ENCODE peak calls at places on chromosome 3, in six cellular contexts. K, F, N, L, U and D are unnamed samples.

GRCh38 chr3:163601426-163601825 is 1476.9 kb downstream of the SI start:
- DNase-seq in L (no peak), U (no peak), N (no peak), F (no peak), K (no peak), D (no peak)

GRCh38 chr3:88003115-88003755 is 55.6 kb downstream of the CGGBP1 start:
- DNase-seq in L (no peak), F (no peak), K (no peak), N (peak; percentile 63), U (no peak), D (peak; percentile 15)

GRCh38 chr3:147367676-147368075 is 38.7 kb downstream of the ZIC4 start:
- DNase-seq in L (no peak), U (no peak), K (no peak), N (no peak), F (no peak), D (no peak)

GRCh38 chr3:194870394-194871110 is 184.9 kb downstream of the FAM43A start:
- DNase-seq in N (peak; percentile 48), U (no peak), K (no peak), F (no peak), L (no peak), D (peak; percentile 28)

GRCh38 chr3:23948761-23949160 is 3.7 kb downstream of the NR1D2 start:
- DNase-seq in K (no peak), L (no peak), U (no peak), N (no peak), F (no peak), D (no peak)

GRCh38 chr3:51966941-51967383 is 292 bp downstream of the PCBP4 start:
- DNase-seq in U (no peak), N (no peak), K (no peak), F (no peak), L (no peak), D (no peak)

GRCh38 chr3:33915796-33916589 is 117.6 kb downstream of the PDCD6IP start:
- DNase-seq in K (no peak), N (peak; percentile 69), L (peak; percentile 18), U (no peak), F (no peak), D (no peak)

GRCh38 chr3:12284591-12284990 is 4.3 kb upstream of the PPARG start:
- DNase-seq in L (no peak), K (no peak), N (no peak), F (no peak), U (no peak), D (no peak)

GRCh38 chr3:188468196-188468595 is 314.2 kb downstream of the LPP start:
- DNase-seq in N (no peak), L (no peak), K (no peak), U (no peak), F (no peak), D (no peak)

GRCh38 chr3:13120928-13121552 is 47.8 kb upstream of the IQSEC1 start:
- DNase-seq in L (no peak), N (no peak), F (no peak), K (no peak), U (no peak), D (no peak)

GRCh38 chr3:66572938-66573710 is 72.3 kb upstream of the LRIG1 start:
- DNase-seq in N (no peak), F (no peak), K (no peak), U (no peak), L (no peak), D (no peak)

GRCh38 chr3:24096271-24096670 is 151.2 kb downstream of the NR1D2 start:
- DNase-seq in N (no peak), U (no peak), K (no peak), F (no peak), L (no peak), D (no peak)

GRCh38 chr3:152100491-152101086 is 168.1 kb upstream of the MBNL1 start:
- DNase-seq in K (no peak), N (no peak), L (no peak), F (peak; percentile 24), U (no peak), D (no peak)

GRCh38 chr3:59559721-59560514 is 510.1 kb upstream of the CFAP20DC start:
- DNase-seq in N (peak; percentile 62), K (no peak), L (no peak), U (no peak), F (no peak), D (peak; percentile 26)

GRCh38 chr3:38985581-38985980 is 66.2 kb downstream of the SCN11A start:
- DNase-seq in L (no peak), K (no peak), N (peak; percentile 23), F (no peak), U (no peak), D (no peak)

GRCh38 chr3:17420668-17421067 is 321.8 kb downstream of the TBC1D5 start:
- DNase-seq in L (no peak), K (no peak), U (no peak), N (peak; percentile 43), F (no peak), D (no peak)

GRCh38 chr3:70933105-70933810 is 620.8 kb upstream of the MDFIC2 start:
- DNase-seq in L (no peak), N (no peak), U (no peak), F (no peak), K (no peak), D (no peak)

GRCh38 chr3:8581373-8581772 is 63.2 kb downstream of the SSUH2 start:
- DNase-seq in K (no peak), F (no peak), U (no peak), N (no peak), L (no peak), D (no peak)

GRCh38 chr3:46899151-46900006 is 21.9 kb downstream of the PTH1R start:
- DNase-seq in L (no peak), N (no peak), K (no peak), F (no peak), U (peak; percentile 62), D (no peak)

GRCh38 chr3:23880703-23881339 is 36.0 kb downstream of the NKIRAS1 start:
- DNase-seq in N (no peak), K (no peak), U (no peak), F (no peak), L (no peak), D (no peak)

GRCh38 chr3:184133840-184134745 is 1.1 kb upstream of the EIF2B5 start:
- DNase-seq in L (peak; percentile 78), K (peak; percentile 82), F (peak; percentile 91), U (peak; percentile 90), N (peak; percentile 85), D (peak; percentile 74)
- TF ChIP-seq POLR2A in L (peak; percentile 63), K (peak; percentile 25), F (no peak), U (peak; percentile 48), N (peak; percentile 71), D (peak; percentile 42)

DNA sequence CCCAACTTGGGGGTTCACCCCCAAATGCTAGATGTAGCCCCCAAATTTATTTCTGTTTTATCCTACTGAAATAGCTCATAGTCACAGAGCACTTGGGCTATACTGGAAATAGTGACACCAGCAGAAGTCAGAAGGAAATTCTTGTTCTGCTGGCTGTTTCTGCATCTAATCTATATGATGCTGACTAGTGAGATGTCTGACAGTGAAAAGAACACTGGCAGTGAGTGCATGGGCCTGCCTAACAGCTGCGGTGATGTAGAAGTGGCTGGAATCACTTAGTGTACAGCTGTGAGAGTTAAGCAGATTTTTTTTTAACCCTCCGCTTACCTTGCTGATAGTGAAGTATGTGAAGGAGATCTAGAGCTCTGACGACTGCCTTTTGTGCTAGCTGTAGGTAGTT is 14.0 kb downstream of the TTC14 start:
- DNase-seq in N (no peak), F (no peak), L (no peak), K (no peak), U (no peak), D (no peak)
- TF ChIP-seq POLR2A in N (no peak), F (no peak), L (no peak), K (no peak), U (no peak), D (no peak)

GRCh38 chr3:157088506-157089454 is 71.2 kb downstream of the CCNL1 start:
- DNase-seq in N (peak; percentile 93), L (peak; percentile 96), U (peak; percentile 99), F (peak; percentile 95), K (peak; percentile 98), D (peak; percentile 94)

GRCh38 chr3:157088133-157088488 is 71.8 kb downstream of the CCNL1 start:
- DNase-seq in U (no peak), L (no peak), K (no peak), N (no peak), F (no peak), D (no peak)

GRCh38 chr3:157087398-157088132 is 72.4 kb downstream of the CCNL1 start:
- DNase-seq in U (no peak), K (no peak), F (no peak), L (no peak), N (peak; percentile 29), D (no peak)

GRCh38 chr3:157091096-157091833 is 68.7 kb downstream of the CCNL1 start:
- DNase-seq in N (no peak), F (no peak), L (no peak), K (no peak), U (no peak), D (no peak)

GRCh38 chr3:157089455-157090221 is 70.3 kb downstream of the CCNL1 start:
- DNase-seq in L (peak; percentile 34), U (no peak), N (peak; percentile 14), K (peak; percentile 50), F (peak; percentile 73), D (no peak)
- TF ChIP-seq POLR2A in L (no peak), U (peak; percentile 56), N (no peak), K (no peak), F (no peak), D (no peak)

DNA sequence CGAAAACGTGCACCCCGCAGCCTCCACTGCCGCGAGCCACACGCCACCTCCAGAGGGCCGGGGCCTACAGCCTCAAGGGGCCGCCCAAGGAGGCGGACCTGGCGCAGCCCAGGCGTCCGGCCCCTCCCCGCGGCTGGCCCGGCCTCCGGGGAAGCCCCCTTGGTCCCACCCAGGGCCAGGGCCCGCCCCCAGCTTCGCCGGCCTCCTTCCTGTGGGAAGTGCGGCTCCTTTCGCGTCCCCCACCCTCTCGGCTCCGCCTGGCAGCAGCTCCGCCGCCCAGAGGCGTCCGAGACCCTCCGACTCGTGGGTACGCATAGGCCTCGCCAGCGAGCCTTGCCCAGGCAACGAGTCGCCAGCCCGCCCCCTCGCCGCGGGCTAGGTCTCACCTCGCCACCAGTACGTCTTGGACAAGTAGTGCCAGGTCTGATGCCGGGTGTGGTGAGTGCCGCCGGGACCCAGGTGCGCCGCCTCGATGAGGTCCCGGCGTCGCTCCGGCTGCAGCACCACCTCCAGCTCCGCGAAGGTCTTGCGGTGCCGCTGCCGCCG is 640 bp downstream of the ZBTB11 start:
- DNase-seq in N (peak; percentile 95), F (peak; percentile 97), K (peak; percentile 96), L (peak; percentile 95), U (peak; percentile 98), D (peak; percentile 84)
- TF ChIP-seq POLR2A in N (peak; percentile 75), F (peak; percentile 61), K (peak; percentile 59), L (peak; percentile 90), U (peak; percentile 51), D (peak; percentile 51)

DNA sequence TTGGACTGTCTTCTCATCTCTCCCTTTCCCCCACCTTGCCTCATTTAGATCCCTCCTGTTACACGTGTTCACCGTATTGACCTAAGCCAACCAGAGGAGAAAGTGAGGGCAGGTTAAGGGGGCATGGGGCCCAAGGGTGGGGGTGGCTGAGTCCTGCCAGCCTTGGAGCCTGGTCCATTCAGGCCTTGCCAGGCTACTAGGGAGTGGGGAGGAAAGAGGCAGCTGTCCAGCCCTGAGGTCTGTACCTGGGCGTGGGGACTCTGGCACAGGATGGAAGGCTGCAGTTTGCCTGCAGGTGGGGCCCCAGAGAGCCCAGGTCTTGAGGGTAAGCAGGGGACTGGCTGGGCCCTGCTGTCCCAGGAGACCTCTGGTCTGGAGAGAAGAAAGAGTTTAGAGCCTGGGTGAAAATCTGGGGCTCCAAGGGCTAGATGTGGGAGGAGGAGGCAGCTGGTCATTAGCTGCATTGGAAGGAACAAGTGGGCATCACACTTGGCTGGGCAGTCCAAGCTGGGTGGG is 108.3 kb downstream of the OXNAD1 start:
- DNase-seq in F (no peak), U (no peak), L (no peak), K (no peak), N (no peak), D (no peak)
- TF ChIP-seq POLR2A in F (no peak), U (no peak), L (no peak), K (no peak), N (no peak), D (no peak)

GRCh38 chr3:53142986-53143385 is 12.8 kb upstream of the RFT1 start:
- DNase-seq in N (no peak), U (no peak), F (peak; percentile 74), L (no peak), K (no peak), D (no peak)
- TF ChIP-seq POLR2A in N (no peak), U (no peak), F (no peak), L (no peak), K (no peak), D (no peak)